ENCODE peak calls at places on chromosomes 6 and 20, in nine cellular contexts. S, I, N, V, E, A, P, T and O are unnamed samples.

GRCh38 chr6:27293436-27294152 is 18.5 kb downstream of the POM121L2 start:
- DNase-seq in N (no peak), I (peak), S (peak), A (no peak), V (peak), P (no peak), E (no peak), T (no peak), O (no peak)

GRCh38 chr6:43468240-43468639 is 9.1 kb upstream of the TJAP1 start:
- DNase-seq in I (no peak), P (no peak), E (no peak), T (no peak), V (no peak), N (no peak), S (no peak), A (no peak), O (no peak)

GRCh38 chr6:19465240-19465639 is 371.9 kb upstream of the ID4 start:
- DNase-seq in V (no peak), S (no peak), P (no peak), E (no peak), A (no peak), T (no peak), I (peak), N (no peak), O (no peak)

GRCh38 chr6:113287396-113287795 is 569.7 kb upstream of the MARCKS start:
- DNase-seq in A (no peak), T (no peak), E (no peak), N (no peak), P (no peak), S (peak), V (no peak), I (no peak), O (no peak)

GRCh38 chr20:63704749-63705117 is 3.0 kb downstream of the ARFRP1 start:
- DNase-seq in S (no peak), E (no peak), T (no peak), A (no peak), V (no peak), I (no peak), N (no peak), P (no peak), O (no peak)

GRCh38 chr6:38033442-38033982 is 214.0 kb downstream of the ZFAND3 start:
- DNase-seq in T (no peak), S (no peak), A (no peak), V (no peak), E (no peak), I (no peak), N (no peak), P (no peak), O (no peak)

GRCh38 chr6:41651962-41652657 is 13.8 kb downstream of the MDFI start:
- DNase-seq in E (no peak), I (no peak), V (no peak), P (peak), S (no peak), A (no peak), T (no peak), N (no peak), O (no peak)

GRCh38 chr20:35506179-35506578 is 23.3 kb downstream of the C20orf173 start:
- DNase-seq in V (no peak), P (no peak), S (peak), E (no peak), A (no peak), N (no peak), I (no peak), T (no peak), O (no peak)

GRCh38 chr6:40268166-40268958 is 318.8 kb downstream of the LRFN2 start:
- DNase-seq in S (no peak), P (no peak), E (no peak), N (no peak), T (no peak), V (no peak), A (no peak), I (no peak), O (no peak)

GRCh38 chr6:53800976-53801375 is 6.2 kb downstream of the LRRC1 start:
- DNase-seq in V (no peak), A (no peak), N (no peak), P (no peak), E (no peak), S (no peak), T (no peak), I (no peak), O (no peak)

GRCh38 chr20:23249541-23249940 is 101.0 kb upstream of the NXT1 start:
- DNase-seq in T (no peak), P (no peak), E (no peak), S (no peak), N (no peak), A (no peak), V (no peak), I (no peak), O (no peak)

GRCh38 chr20:61345656-61346055 is 93.6 kb downstream of the CDH4 start:
- DNase-seq in N (no peak), V (no peak), S (no peak), T (no peak), I (no peak), E (no peak), P (no peak), A (no peak), O (no peak)

GRCh38 chr20:46720019-46720418 is 10.6 kb downstream of the SLC2A10 start:
- DNase-seq in S (no peak), E (no peak), P (no peak), T (no peak), V (no peak), I (no peak), N (no peak), A (no peak), O (no peak)

GRCh38 chr20:51198238-51198637 is 175.3 kb upstream of the KCNG1 start:
- DNase-seq in N (no peak), T (no peak), E (no peak), A (no peak), I (no peak), V (no peak), S (no peak), P (no peak), O (no peak)

GRCh38 chr6:90237350-90237990 is 59.2 kb downstream of the BACH2 start:
- DNase-seq in N (no peak), S (no peak), P (no peak), E (no peak), I (no peak), T (no peak), A (no peak), V (no peak), O (no peak)

GRCh38 chr20:38863024-38863851 is 57.7 kb downstream of the PPP1R16B start:
- DNase-seq in V (no peak), A (peak), T (no peak), S (peak), I (no peak), E (no peak), P (no peak), N (no peak), O (no peak)

GRCh38 chr6:169669147-169669546 is 32.7 kb downstream of the WDR27 start:
- DNase-seq in V (no peak), P (peak), A (no peak), N (no peak), T (no peak), S (no peak), E (no peak), I (no peak), O (no peak)

GRCh38 chr6:52566201-52566600 is 10.7 kb downstream of the TRAM2 start:
- DNase-seq in N (no peak), T (no peak), V (no peak), E (no peak), I (no peak), S (peak), P (no peak), A (no peak), O (no peak)

GRCh38 chr6:158050955-158051354 is 69.3 kb downstream of the SYNJ2 start:
- DNase-seq in P (no peak), V (peak), A (no peak), N (peak), E (no peak), I (no peak), S (no peak), T (no peak), O (no peak)

GRCh38 chr20:16066571-16066970 is 506.7 kb downstream of the KIF16B start:
- DNase-seq in V (no peak), A (no peak), T (no peak), I (no peak), S (no peak), N (no peak), P (no peak), E (no peak), O (no peak)

GRCh38 chr6:113129991-113130390 is 727.2 kb upstream of the MARCKS start:
- DNase-seq in S (no peak), A (no peak), E (no peak), P (no peak), V (no peak), I (no peak), N (no peak), T (no peak), O (no peak)

GRCh38 chr20:41137412-41138216 is at the start of gene PLCG1:
- DNase-seq in N (no peak), S (peak), E (peak), I (peak), V (peak), P (peak), T (peak), A (peak), O (no peak)

GRCh38 chr20:40933758-40934157 is 94.9 kb upstream of the TOP1 start:
- DNase-seq in V (no peak), I (no peak), N (no peak), E (no peak), A (no peak), S (no peak), T (no peak), P (no peak), O (no peak)

GRCh38 chr20:848218-848617 is 14.7 kb downstream of the FAM110A start:
- DNase-seq in E (no peak), N (no peak), P (no peak), T (no peak), I (no peak), S (no peak), V (no peak), A (no peak), O (no peak)

GRCh38 chr6:43451348-43451747 is 4.0 kb downstream of the DLK2 start:
- DNase-seq in N (no peak), E (no peak), V (no peak), I (no peak), A (no peak), T (no peak), S (no peak), P (no peak), O (no peak)

DNA sequence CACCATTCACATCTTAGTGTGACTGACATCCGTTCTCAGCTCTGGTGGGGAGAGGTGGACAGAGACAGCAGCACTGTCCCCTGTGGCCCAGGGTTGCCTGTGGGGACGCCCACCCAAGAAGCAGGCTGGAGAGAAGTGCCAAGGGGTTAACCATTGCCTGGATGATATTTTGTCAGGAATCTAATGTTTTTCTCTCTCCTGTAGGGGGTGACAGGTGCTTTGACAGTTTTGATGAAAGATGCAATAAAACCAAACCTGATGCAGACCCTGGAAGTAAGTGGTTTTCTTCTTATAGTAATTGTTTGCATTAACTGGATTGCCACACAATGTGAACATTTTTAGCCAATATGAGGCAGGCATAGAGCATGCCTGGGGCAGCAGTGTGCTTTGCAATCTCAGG is 99.3 kb downstream of the MTHFD1L start:
- DNase-seq in V (no peak), T (no peak), E (no peak), S (no peak), P (no peak), A (no peak), I (no peak), N (no peak), O (no peak)
- TF ChIP-seq CTCF in V (no peak), T (no peak), E (no peak), S (no peak), P (no peak), A (no peak), I (no peak), N (peak), O (no peak)

GRCh38 chr6:152117156-152118129 is 310.0 kb downstream of the ESR1 start:
- DNase-seq in V (no peak), S (peak), A (no peak), T (no peak), E (no peak), N (no peak), I (no peak), P (no peak), O (no peak)

GRCh38 chr6:152118224-152118623 is 310.7 kb downstream of the ESR1 start:
- DNase-seq in N (no peak), S (no peak), I (no peak), T (no peak), E (no peak), A (no peak), V (no peak), P (no peak), O (no peak)

GRCh38 chr6:152121910-152122309 is 314.4 kb downstream of the ESR1 start:
- DNase-seq in T (no peak), E (no peak), S (no peak), I (no peak), P (no peak), V (no peak), A (no peak), N (no peak), O (no peak)

GRCh38 chr6:152122434-152122833 is 315.0 kb downstream of the ESR1 start:
- DNase-seq in I (no peak), V (no peak), E (no peak), N (no peak), P (no peak), A (no peak), T (no peak), S (no peak), O (no peak)

GRCh38 chr6:152118678-152119077 is 311.2 kb downstream of the ESR1 start:
- DNase-seq in V (no peak), T (no peak), E (no peak), S (no peak), A (no peak), P (no peak), N (no peak), I (no peak), O (no peak)
- TF ChIP-seq CTCF in V (no peak), T (no peak), E (no peak), S (no peak), A (no peak), P (no peak), N (no peak), I (no peak), O (no peak)

DNA sequence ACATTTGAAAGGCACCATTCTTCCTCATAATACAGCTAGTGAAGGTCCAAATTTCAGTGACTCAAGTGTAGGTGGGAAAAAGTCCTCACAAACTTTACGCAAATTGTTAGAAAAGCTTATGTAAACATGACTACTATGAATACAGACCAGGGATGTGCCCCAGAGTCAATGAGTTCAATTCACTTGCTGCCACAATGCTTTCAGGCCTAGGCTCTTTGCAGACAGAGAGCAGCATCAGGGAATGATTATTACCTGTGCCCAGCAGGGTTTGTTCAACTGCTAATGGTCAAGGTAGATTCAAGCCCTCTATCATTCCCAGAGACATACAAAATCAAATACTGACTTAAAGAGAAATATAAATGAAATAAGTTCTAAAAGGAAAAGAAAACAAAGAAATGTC is 84.0 kb downstream of the LAMA2 start:
- DNase-seq in E (no peak), I (no peak), V (no peak), A (no peak), S (no peak), T (no peak), N (no peak), P (no peak), O (no peak)
- TF ChIP-seq CTCF in E (no peak), I (no peak), V (no peak), A (no peak), S (no peak), T (no peak), N (no peak), P (no peak), O (no peak)

GRCh38 chr20:9800406-9800805 is 38.5 kb downstream of the PAK5 start:
- DNase-seq in S (no peak), T (no peak), I (no peak), P (no peak), N (no peak), A (no peak), V (no peak), E (no peak), O (no peak)

GRCh38 chr20:9792674-9793073 is 46.2 kb downstream of the PAK5 start:
- DNase-seq in S (no peak), A (no peak), T (no peak), N (no peak), E (no peak), P (no peak), I (no peak), V (no peak), O (no peak)

GRCh38 chr20:9789136-9789535 is 49.7 kb downstream of the PAK5 start:
- DNase-seq in V (no peak), A (no peak), P (no peak), E (no peak), S (no peak), I (no peak), N (no peak), T (no peak), O (no peak)

GRCh38 chr20:9794831-9795230 is 44.0 kb downstream of the PAK5 start:
- DNase-seq in N (no peak), A (no peak), E (no peak), T (no peak), V (no peak), S (no peak), I (no peak), P (no peak), O (no peak)
- TF ChIP-seq CTCF in N (no peak), A (no peak), E (no peak), T (no peak), V (no peak), S (no peak), I (no peak), P (no peak), O (no peak)

GRCh38 chr6:44967481-44967880 is 360.6 kb upstream of the RUNX2 start:
- DNase-seq in T (no peak), E (peak), N (no peak), A (no peak), V (no peak), S (no peak), P (no peak), I (no peak), O (no peak)

GRCh38 chr6:44960898-44961297 is 367.2 kb upstream of the RUNX2 start:
- DNase-seq in N (no peak), I (no peak), A (no peak), S (peak), P (no peak), T (no peak), E (no peak), V (peak), O (no peak)

GRCh38 chr6:44969446-44970175 is 358.5 kb upstream of the RUNX2 start:
- DNase-seq in N (no peak), P (no peak), T (no peak), V (no peak), I (no peak), A (no peak), E (no peak), S (no peak), O (no peak)

DNA sequence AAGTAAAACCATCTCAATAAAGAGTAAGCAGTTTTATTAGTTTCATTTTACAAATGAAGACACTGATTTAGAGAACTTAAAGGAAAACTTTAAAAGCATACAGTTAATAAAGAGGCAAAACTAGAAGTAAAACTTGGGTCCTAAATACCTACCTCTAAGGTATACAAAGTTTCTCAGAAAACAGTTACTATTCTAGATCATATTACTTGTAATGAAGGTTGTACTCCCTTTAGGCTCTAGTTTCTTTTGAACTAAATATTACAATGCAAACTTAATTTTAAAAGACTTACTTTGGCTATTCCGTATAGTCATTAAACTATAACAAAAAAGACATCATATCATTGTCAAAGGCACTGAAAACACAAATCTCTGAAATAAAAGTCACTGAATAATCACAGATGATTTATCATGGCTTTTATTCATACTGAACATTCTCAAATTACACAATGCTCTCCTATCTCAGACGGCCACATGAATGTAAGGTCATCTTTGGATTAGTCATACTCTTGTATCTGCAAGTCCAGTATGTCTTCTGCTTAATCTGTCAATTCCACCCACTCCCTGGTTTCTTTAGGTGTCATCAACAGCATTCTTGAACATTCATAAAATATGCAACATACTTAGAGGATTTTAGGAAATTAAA is 361.6 kb upstream of the RUNX2 start:
- DNase-seq in P (no peak), T (no peak), N (peak), I (no peak), V (peak), S (no peak), E (no peak), A (no peak), O (no peak)
- TF ChIP-seq CTCF in P (no peak), T (no peak), N (no peak), I (no peak), V (no peak), S (no peak), E (no peak), A (no peak), O (no peak)

GRCh38 chr6:166772518-166772917 is 145.5 kb upstream of the RPS6KA2 start:
- DNase-seq in T (no peak), N (no peak), A (no peak), S (no peak), P (no peak), V (no peak), E (no peak), I (no peak), O (no peak)
- TF ChIP-seq CTCF in T (no peak), N (no peak), A (no peak), S (no peak), P (no peak), V (no peak), E (no peak), I (no peak), O (peak)

DNA sequence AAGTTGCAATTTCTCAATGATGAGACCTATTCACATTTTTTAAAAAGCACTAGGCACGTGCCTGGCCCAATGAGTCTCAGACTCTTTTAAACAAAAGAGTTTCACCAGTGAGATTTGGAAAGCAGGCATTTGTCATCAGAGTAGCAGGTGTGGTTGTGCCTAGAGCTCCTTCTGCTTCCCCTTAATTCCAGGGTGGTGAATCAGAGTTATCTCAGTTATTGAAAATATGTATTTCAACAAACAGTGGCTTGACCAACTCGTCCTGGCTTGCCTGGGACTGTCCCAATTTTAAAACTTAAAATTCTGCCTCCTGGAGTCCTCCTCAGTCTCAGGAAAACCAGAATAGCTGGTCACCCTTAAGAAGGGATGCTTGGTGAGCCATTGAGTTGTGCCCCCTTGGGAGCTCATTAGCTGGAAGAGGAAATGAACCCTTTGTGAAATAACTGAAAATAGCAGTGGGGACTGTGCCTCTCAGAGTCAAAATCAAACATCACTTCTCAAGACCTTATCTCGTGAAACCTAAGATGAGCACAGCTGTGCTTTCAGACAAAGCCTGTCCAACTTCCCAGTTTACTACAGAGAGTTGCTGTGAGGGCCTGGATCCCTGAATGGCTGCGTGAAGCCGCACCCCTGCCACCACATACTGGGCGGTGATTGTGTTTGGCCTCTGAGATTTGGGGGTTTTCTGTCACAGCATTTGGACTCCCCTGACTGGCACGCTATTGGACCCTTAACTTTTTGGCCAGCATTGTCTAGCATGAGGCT is 116.3 kb downstream of the ANKRD60 start:
- DNase-seq in T (no peak), P (no peak), E (no peak), V (peak), I (no peak), S (peak), N (no peak), A (no peak), O (no peak)
- TF ChIP-seq CTCF in T (no peak), P (no peak), E (no peak), V (no peak), I (no peak), S (no peak), N (no peak), A (no peak), O (no peak)

GRCh38 chr6:108142240-108142639 is 23.6 kb upstream of the NR2E1 start:
- DNase-seq in A (no peak), N (no peak), E (no peak), T (no peak), I (no peak), S (no peak), V (no peak), P (no peak), O (no peak)

GRCh38 chr6:108145639-108146038 is 20.2 kb upstream of the NR2E1 start:
- DNase-seq in N (no peak), P (no peak), E (no peak), I (no peak), A (no peak), V (no peak), T (no peak), S (no peak), O (no peak)
- TF ChIP-seq CTCF in N (no peak), P (no peak), E (no peak), I (peak), A (no peak), V (no peak), T (no peak), S (peak), O (no peak)